ENCODE peak calls at places on chromosome 12, in four cellular contexts. X is GM20000, F is ACHN, O is B cell. B is an unnamed sample.

GRCh38 chr12:113268621-113269020 is 47.4 kb downstream of the TPCN1 start:
- DNase-seq in O (no peak), F (no peak), X (no peak), B (no peak)

GRCh38 chr12:5524116-5524768 is 92.3 kb downstream of the NTF3 start:
- DNase-seq in F (no peak), O (no peak), X (no peak), B (no peak)

GRCh38 chr12:21677622-21678277 is 20.1 kb upstream of the LDHB start:
- DNase-seq in X (no peak), O (no peak), F (no peak), B (no peak)

GRCh38 chr12:6792522-6793201 is 3.3 kb downstream of the CD4 start:
- DNase-seq in O (peak), X (no peak), F (no peak), B (no peak)

GRCh38 chr12:132478845-132479244 is 11.1 kb upstream of the FBRSL1 start:
- DNase-seq in X (no peak), O (no peak), F (peak), B (no peak)

GRCh38 chr12:80188566-80188965 is 89.2 kb downstream of the OTOGL start:
- DNase-seq in O (no peak), X (no peak), F (no peak), B (no peak)

GRCh38 chr12:131711551-131712205 is 788 bp downstream of the SFSWAP start:
- DNase-seq in X (no peak), F (no peak), O (no peak), B (no peak)

GRCh38 chr12:109445224-109445623 is 31.9 kb downstream of the KCTD10 start:
- DNase-seq in O (no peak), X (no peak), F (no peak), B (no peak)

GRCh38 chr12:7116916-7117315 is 7.9 kb upstream of the C1RL start:
- DNase-seq in X (no peak), O (no peak), F (no peak), B (no peak)

GRCh38 chr12:53506881-53507719 is at the start of gene NPFF:
- DNase-seq in O (no peak), X (no peak), F (no peak), B (no peak)

GRCh38 chr12:113222730-113223531 is 1.7 kb downstream of the TPCN1 start:
- DNase-seq in O (peak), X (no peak), F (peak), B (no peak)

GRCh38 chr12:101866615-101867373 is 10.6 kb upstream of the DRAM1 start:
- DNase-seq in O (no peak), X (no peak), F (no peak), B (no peak)

GRCh38 chr12:132078190-132078589 is 65.9 kb downstream of the DDX51 start:
- DNase-seq in F (peak), X (no peak), O (no peak), B (no peak)

GRCh38 chr12:130029151-130029550 is 125.3 kb upstream of the TMEM132D start:
- DNase-seq in X (no peak), F (no peak), O (no peak), B (no peak)

GRCh38 chr12:130827432-130827831 is 11.6 kb downstream of the STX2 start:
- DNase-seq in X (no peak), F (no peak), O (no peak), B (no peak)

GRCh38 chr12:62724947-62725447 is 210.0 kb downstream of the PPM1H start:
- DNase-seq in X (no peak), O (no peak), F (peak), B (no peak)

GRCh38 chr12:67382206-67382871 is 113.2 kb downstream of the CAND1 start:
- DNase-seq in O (no peak), X (peak), F (no peak), B (no peak)

GRCh38 chr12:81375969-81376368 is 298.1 kb downstream of the ACSS3 start:
- DNase-seq in X (no peak), F (no peak), O (no peak), B (no peak)

GRCh38 chr12:113467514-113468364 is 3.9 kb downstream of the LHX5 start:
- DNase-seq in F (no peak), X (peak), O (peak), B (no peak)

GRCh38 chr12:46664771-46665287 is 161.0 kb downstream of the SLC38A4 start:
- DNase-seq in X (peak), O (no peak), F (peak), B (no peak)

GRCh38 chr12:23816394-23816851 is 133.0 kb downstream of the SOX5 start:
- DNase-seq in F (no peak), X (no peak), O (no peak), B (no peak)

GRCh38 chr12:2323538-2324261 is 270.9 kb downstream of the CACNA1C start:
- DNase-seq in O (no peak), X (no peak), F (no peak), B (no peak)

GRCh38 chr12:77010637-77011548 is 54.5 kb downstream of the E2F7 start:
- DNase-seq in X (peak), F (peak), O (peak), B (peak)

GRCh38 chr12:47839214-47839613 is 19.5 kb upstream of the HDAC7 start:
- DNase-seq in X (no peak), F (no peak), O (no peak), B (no peak)

GRCh38 chr12:21992823-21993222 is 51.6 kb upstream of the ABCC9 start:
- DNase-seq in F (no peak), O (no peak), X (peak), B (no peak)

GRCh38 chr12:94725375-94726168 is 75.2 kb upstream of the TMCC3 start:
- DNase-seq in F (peak), X (no peak), O (no peak), B (no peak)

GRCh38 chr12:121793501-121793835 is at the start of gene RHOF:
- DNase-seq in X (peak), O (peak), F (peak), B (no peak)

GRCh38 chr12:86283607-86284006 is 27.4 kb upstream of the MGAT4C start:
- DNase-seq in X (no peak), O (no peak), F (no peak), B (no peak)

GRCh38 chr12:50387487-50387886 is 8.9 kb downstream of the FAM186A start:
- DNase-seq in O (no peak), F (no peak), X (no peak), B (no peak)